ENCODE peak calls at places on chromosomes 13 and 19, in six cellular contexts. I is foreskin fibroblast, F is fibroblast of mammary gland, D is HL-60, A is endodermal cell, T is colonic mucosa. V is an unnamed sample.

GRCh38 chr13:44903596-44903995 is 85.7 kb downstream of the NUFIP1 start:
- DNase-seq in A (no peak), D (no peak), T (peak), I (peak), F (peak), V (peak)

GRCh38 chr19:3576696-3577443 is 4.1 kb downstream of the HMG20B start:
- DNase-seq in F (peak), A (peak), D (no peak), I (peak), T (peak), V (peak)

GRCh38 chr13:98214707-98215106 is 37.6 kb upstream of the RNF113B start:
- DNase-seq in A (no peak), T (peak), D (no peak), F (no peak), I (no peak), V (no peak)

GRCh38 chr19:15294591-15294990 is 37.7 kb downstream of the BRD4 start:
- DNase-seq in A (no peak), I (no peak), F (no peak), T (no peak), D (no peak), V (no peak)

GRCh38 chr13:49302817-49303216 is 55.1 kb downstream of the CDADC1 start:
- DNase-seq in D (no peak), A (no peak), T (no peak), I (no peak), F (no peak), V (no peak)

GRCh38 chr19:5141278-5141925 is 172.5 kb downstream of the KDM4B start:
- DNase-seq in A (no peak), D (no peak), T (no peak), I (no peak), F (peak), V (peak)

GRCh38 chr13:96159731-96160130 is 69.8 kb downstream of the HS6ST3 start:
- DNase-seq in T (no peak), I (no peak), F (no peak), D (no peak), A (no peak), V (no peak)

GRCh38 chr19:18795540-18795939 is 4.4 kb upstream of the COMP start:
- DNase-seq in F (no peak), T (no peak), D (no peak), I (no peak), A (peak), V (no peak)

GRCh38 chr13:43805071-43805468 is 18.3 kb upstream of the ENOX1 start:
- DNase-seq in A (peak), I (peak), D (no peak), F (peak), T (no peak), V (peak)

GRCh38 chr19:44530777-44531176 is 1.3 kb upstream of the CEACAM20 start:
- DNase-seq in T (no peak), I (peak), D (no peak), F (peak), A (no peak), V (no peak)

GRCh38 chr13:108624108-108624507 is 5.3 kb upstream of the MYO16 start:
- DNase-seq in D (no peak), F (no peak), T (no peak), A (no peak), I (no peak), V (no peak)

GRCh38 chr13:108632649-108633167 is 3.3 kb downstream of the MYO16 start:
- DNase-seq in A (no peak), I (no peak), F (no peak), D (no peak), T (no peak), V (no peak)

GRCh38 chr13:108629353-108629752 is at the start of gene MYO16:
- DNase-seq in A (no peak), F (no peak), T (no peak), D (no peak), I (no peak), V (no peak)

DNA sequence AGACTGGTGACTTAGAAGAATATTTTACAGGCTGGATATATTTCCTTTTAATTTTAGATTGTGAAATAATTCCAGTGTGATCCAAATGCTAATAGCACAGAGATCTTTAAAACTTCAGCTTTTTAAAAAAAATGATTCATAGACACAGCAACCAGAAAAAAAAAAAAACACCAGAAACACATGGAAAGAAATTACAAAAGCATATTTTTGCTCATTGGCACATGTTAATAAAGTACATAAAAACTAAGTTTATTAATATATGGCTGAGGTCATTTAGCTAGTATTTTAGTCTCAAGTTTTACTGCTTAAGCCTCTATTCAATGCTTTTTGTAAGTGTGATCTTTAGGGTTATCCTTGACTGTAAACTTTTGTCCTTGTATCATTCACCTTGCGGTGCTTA is 577 bp downstream of the MYO16 start:
- DNase-seq in F (no peak), I (no peak), T (no peak), D (no peak), A (no peak), V (no peak)
- H3K4me3 ChIP-seq in F (no peak), I (no peak), T (no peak), D (no peak), A (no peak), V (no peak)

DNA sequence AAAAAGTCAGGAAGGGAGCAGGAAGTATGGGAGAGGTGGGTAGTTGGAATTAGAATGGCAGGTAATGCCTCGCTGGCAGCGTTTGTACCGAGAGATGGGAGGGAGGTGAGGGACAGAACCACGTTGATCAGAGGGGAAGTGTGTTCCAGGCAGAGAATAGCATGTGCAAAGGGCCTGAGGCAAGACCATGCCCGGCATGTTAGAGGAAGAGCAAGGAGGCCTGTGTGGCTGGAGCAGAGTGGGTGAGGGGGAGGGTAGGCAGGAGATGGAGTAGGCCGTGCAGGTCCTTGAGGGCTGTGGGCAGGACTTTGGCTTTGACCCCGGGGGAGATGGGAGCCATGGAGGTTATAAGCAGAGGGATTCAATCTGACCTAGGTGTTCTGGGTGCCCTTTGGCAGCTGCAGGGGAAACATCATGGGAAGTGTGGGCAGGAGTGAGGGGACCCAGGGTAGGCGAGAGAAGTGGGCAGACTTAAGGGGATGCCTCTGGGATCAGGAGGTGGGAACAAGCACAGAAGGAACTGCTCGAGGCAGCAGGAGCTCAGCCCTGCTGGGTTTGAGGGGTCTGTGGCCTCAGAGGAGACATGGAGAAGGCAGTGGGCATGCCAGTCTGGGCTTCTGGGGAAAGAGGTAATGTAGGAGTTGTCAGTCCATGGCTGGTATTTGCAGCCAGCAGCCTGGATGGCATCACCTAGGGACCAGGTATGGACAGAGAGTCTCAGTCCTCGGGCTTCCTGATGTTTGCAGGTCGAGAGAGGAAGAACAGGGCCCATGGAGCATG is 48.8 kb downstream of the CD320 start:
- DNase-seq in D (no peak), A (no peak), I (no peak), T (no peak), F (no peak), V (no peak)
- TF ChIP-seq CTCF in D (no peak), A (no peak), I (no peak), T (no peak), F (no peak), V (no peak)

GRCh38 chr19:49147923-49148682 is 7.1 kb downstream of the HRC start:
- DNase-seq in D (no peak), I (no peak), T (no peak), A (no peak), F (no peak), V (no peak)
- H3K4me3 ChIP-seq in D (no peak), I (no peak), T (peak), A (peak), F (no peak), V (no peak)

DNA sequence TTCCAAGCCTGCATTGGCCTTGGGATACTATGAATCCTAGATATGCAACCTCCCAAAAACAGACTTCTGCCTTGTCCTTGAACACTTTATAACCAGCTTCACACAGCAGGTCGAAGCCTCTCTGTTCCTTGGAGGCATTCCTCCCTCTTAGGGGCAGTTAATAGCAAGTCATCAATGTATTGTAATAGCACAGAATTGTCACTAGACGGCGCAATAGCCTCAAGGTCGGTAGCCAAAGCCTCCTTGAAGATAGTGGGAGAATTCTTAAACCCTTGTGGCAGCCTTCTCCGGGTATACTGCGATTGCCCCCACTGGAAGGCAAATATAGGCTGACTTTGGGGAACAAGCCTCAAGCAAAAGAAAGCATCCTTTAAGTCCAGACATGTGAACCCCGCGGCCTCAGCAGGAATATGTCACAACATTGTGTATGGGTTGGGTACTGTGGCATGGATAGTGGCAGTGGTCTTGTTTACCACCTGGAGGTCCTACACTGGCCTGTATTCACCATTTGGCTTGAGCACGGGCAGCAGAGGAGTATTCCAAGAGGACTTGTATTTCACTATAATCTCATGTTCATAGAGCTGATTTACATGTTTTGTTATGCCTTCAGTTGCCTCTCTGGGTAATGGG is 61.1 kb downstream of the ZNF431 start:
- DNase-seq in A (peak), D (peak), F (peak), I (no peak), T (no peak), V (no peak)
- TF ChIP-seq CTCF in A (peak), D (peak), F (peak), I (peak), T (peak), V (peak)

GRCh38 chr19:843180-843835 is 2.5 kb downstream of the PRTN3 start:
- DNase-seq in I (no peak), F (no peak), T (no peak), D (peak), A (peak), V (no peak)
- H3K4me3 ChIP-seq in I (no peak), F (no peak), T (peak), D (peak), A (no peak), V (no peak)

GRCh38 chr13:28231642-28232041 is 93.3 kb downstream of the PAN3 start:
- DNase-seq in A (no peak), I (no peak), D (no peak), F (no peak), T (no peak), V (no peak)
- TF ChIP-seq CTCF in A (no peak), I (no peak), D (no peak), F (no peak), T (no peak), V (no peak)

DNA sequence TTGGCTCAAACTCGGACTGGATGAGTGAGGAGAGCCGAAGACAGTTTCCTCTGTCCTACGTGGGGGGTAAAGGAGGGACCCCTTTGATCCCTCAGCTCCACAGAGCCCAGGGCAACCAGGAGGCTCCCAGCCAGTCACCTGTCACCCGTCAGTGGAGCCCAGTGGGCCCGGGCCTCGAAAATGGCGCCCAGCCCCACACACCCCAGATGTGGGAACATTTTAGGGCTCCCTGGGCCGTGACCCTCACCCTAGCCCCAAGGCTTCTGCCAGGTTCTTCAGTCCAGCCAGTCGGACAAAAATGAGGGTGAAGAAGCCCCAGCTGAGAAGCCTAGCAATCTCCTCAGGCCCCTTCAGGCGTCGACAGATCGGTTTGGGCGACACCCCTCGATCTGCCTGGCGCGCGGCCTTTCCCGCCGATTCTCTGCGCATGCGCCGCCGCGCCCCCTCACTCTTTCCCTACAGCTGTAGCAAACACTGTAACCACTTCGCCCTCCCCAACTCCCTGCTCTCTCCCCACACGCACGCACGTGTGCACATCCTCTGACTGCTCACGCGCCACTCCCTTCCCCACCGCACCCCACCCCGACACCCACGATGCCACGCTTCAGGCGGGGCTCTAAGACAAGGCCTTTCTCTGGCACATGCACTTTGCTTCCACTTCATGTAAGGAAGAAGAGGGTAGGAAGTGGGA is at the start of gene SLC6A16:
- DNase-seq in D (no peak), I (no peak), A (peak), F (no peak), T (peak), V (no peak)
- H3K4me3 ChIP-seq in D (no peak), I (no peak), A (no peak), F (no peak), T (no peak), V (no peak)

V was measured in astrocyte of the spinal cord.